ENCODE peak calls at places on chromosomes 3 and 15, in eight cellular contexts. One of them, this sample, is unnamed.

GRCh38 chr3:67192466-67192865 is 194.4 kb downstream of the KBTBD8 start:
- DNase-seq in SK-MEL-5: no peak
- DNase-seq in activated T-cell treated with anti-CD3 and anti-CD28 coated beads, Interleukin-2, amount 50 U/mL, for 48 hours: no peak
- DNase-seq in kidney: no peak
- DNase-seq in retina: no peak
- DNase-seq in C1 segment of cervical spinal cord: no peak
- DNase-seq in HAP-1: no peak
- DNase-seq in WTC11: no peak
- DNase-seq in this sample: no peak

GRCh38 chr3:14414841-14415464 is 12.5 kb downstream of the SLC6A6 start:
- DNase-seq in SK-MEL-5: no peak
- DNase-seq in activated T-cell treated with anti-CD3 and anti-CD28 coated beads, Interleukin-2, amount 50 U/mL, for 48 hours: no peak
- DNase-seq in kidney: no peak
- DNase-seq in retina: no peak
- DNase-seq in C1 segment of cervical spinal cord: no peak
- DNase-seq in HAP-1: no peak
- DNase-seq in WTC11: no peak
- DNase-seq in this sample: no peak

GRCh38 chr3:47251689-47252088 is 30.9 kb downstream of the KIF9 start:
- DNase-seq in SK-MEL-5: no peak
- DNase-seq in activated T-cell treated with anti-CD3 and anti-CD28 coated beads, Interleukin-2, amount 50 U/mL, for 48 hours: no peak
- DNase-seq in kidney: peak
- DNase-seq in retina: no peak
- DNase-seq in C1 segment of cervical spinal cord: no peak
- DNase-seq in HAP-1: no peak
- DNase-seq in WTC11: no peak
- DNase-seq in this sample: no peak

GRCh38 chr3:63278171-63278999 is at the start of gene SYNPR:
- DNase-seq in SK-MEL-5: no peak
- DNase-seq in activated T-cell treated with anti-CD3 and anti-CD28 coated beads, Interleukin-2, amount 50 U/mL, for 48 hours: no peak
- DNase-seq in kidney: peak
- DNase-seq in retina: peak
- DNase-seq in C1 segment of cervical spinal cord: no peak
- DNase-seq in HAP-1: no peak
- DNase-seq in WTC11: peak
- DNase-seq in this sample: peak

GRCh38 chr15:29183071-29183831 is 86.4 kb downstream of the NSMCE3 start:
- DNase-seq in SK-MEL-5: no peak
- DNase-seq in activated T-cell treated with anti-CD3 and anti-CD28 coated beads, Interleukin-2, amount 50 U/mL, for 48 hours: peak
- DNase-seq in kidney: no peak
- DNase-seq in retina: no peak
- DNase-seq in C1 segment of cervical spinal cord: no peak
- DNase-seq in HAP-1: no peak
- DNase-seq in WTC11: no peak
- DNase-seq in this sample: no peak

GRCh38 chr3:61922118-61922517 is 360.7 kb downstream of the PTPRG start:
- DNase-seq in SK-MEL-5: no peak
- DNase-seq in activated T-cell treated with anti-CD3 and anti-CD28 coated beads, Interleukin-2, amount 50 U/mL, for 48 hours: no peak
- DNase-seq in kidney: no peak
- DNase-seq in retina: no peak
- DNase-seq in C1 segment of cervical spinal cord: no peak
- DNase-seq in HAP-1: no peak
- DNase-seq in WTC11: no peak
- DNase-seq in this sample: no peak

GRCh38 chr3:23519548-23520208 is 286.1 kb upstream of the UBE2E1 start:
- DNase-seq in SK-MEL-5: no peak
- DNase-seq in activated T-cell treated with anti-CD3 and anti-CD28 coated beads, Interleukin-2, amount 50 U/mL, for 48 hours: no peak
- DNase-seq in kidney: no peak
- DNase-seq in retina: no peak
- DNase-seq in C1 segment of cervical spinal cord: no peak
- DNase-seq in HAP-1: no peak
- DNase-seq in WTC11: no peak
- DNase-seq in this sample: no peak

GRCh38 chr15:76199106-76200082 is 111.9 kb downstream of the ETFA start:
- DNase-seq in SK-MEL-5: no peak
- DNase-seq in activated T-cell treated with anti-CD3 and anti-CD28 coated beads, Interleukin-2, amount 50 U/mL, for 48 hours: no peak
- DNase-seq in kidney: peak
- DNase-seq in retina: no peak
- DNase-seq in C1 segment of cervical spinal cord: no peak
- DNase-seq in HAP-1: no peak
- DNase-seq in WTC11: no peak
- DNase-seq in this sample: no peak

GRCh38 chr3:15636028-15636709 is 34.6 kb downstream of the BTD start:
- DNase-seq in SK-MEL-5: no peak
- DNase-seq in activated T-cell treated with anti-CD3 and anti-CD28 coated beads, Interleukin-2, amount 50 U/mL, for 48 hours: peak
- DNase-seq in kidney: peak
- DNase-seq in retina: no peak
- DNase-seq in C1 segment of cervical spinal cord: no peak
- DNase-seq in HAP-1: no peak
- DNase-seq in WTC11: no peak
- DNase-seq in this sample: no peak

GRCh38 chr3:14925729-14926591 is 21.4 kb upstream of the NR2C2 start:
- DNase-seq in SK-MEL-5: peak
- DNase-seq in activated T-cell treated with anti-CD3 and anti-CD28 coated beads, Interleukin-2, amount 50 U/mL, for 48 hours: peak
- DNase-seq in kidney: no peak
- DNase-seq in retina: peak
- DNase-seq in C1 segment of cervical spinal cord: no peak
- DNase-seq in HAP-1: peak
- DNase-seq in WTC11: no peak
- DNase-seq in this sample: peak

GRCh38 chr3:181727122-181728036 is 15.7 kb downstream of the SOX2 start:
- DNase-seq in SK-MEL-5: no peak
- DNase-seq in activated T-cell treated with anti-CD3 and anti-CD28 coated beads, Interleukin-2, amount 50 U/mL, for 48 hours: no peak
- DNase-seq in kidney: no peak
- DNase-seq in retina: peak
- DNase-seq in C1 segment of cervical spinal cord: no peak
- DNase-seq in HAP-1: no peak
- DNase-seq in WTC11: peak
- DNase-seq in this sample: peak

GRCh38 chr3:132730891-132731580 is 8.8 kb upstream of the NPHP3 start:
- DNase-seq in SK-MEL-5: peak
- DNase-seq in activated T-cell treated with anti-CD3 and anti-CD28 coated beads, Interleukin-2, amount 50 U/mL, for 48 hours: no peak
- DNase-seq in kidney: no peak
- DNase-seq in retina: peak
- DNase-seq in C1 segment of cervical spinal cord: no peak
- DNase-seq in HAP-1: peak
- DNase-seq in WTC11: no peak
- DNase-seq in this sample: no peak

GRCh38 chr15:40928975-40929729 is at the start of gene DLL4:
- DNase-seq in SK-MEL-5: peak
- DNase-seq in activated T-cell treated with anti-CD3 and anti-CD28 coated beads, Interleukin-2, amount 50 U/mL, for 48 hours: peak
- DNase-seq in kidney: peak
- DNase-seq in retina: peak
- DNase-seq in C1 segment of cervical spinal cord: no peak
- DNase-seq in HAP-1: peak
- DNase-seq in WTC11: peak
- DNase-seq in this sample: peak

GRCh38 chr3:65402597-65402996 is 636.1 kb downstream of the MAGI1 start:
- DNase-seq in SK-MEL-5: no peak
- DNase-seq in activated T-cell treated with anti-CD3 and anti-CD28 coated beads, Interleukin-2, amount 50 U/mL, for 48 hours: no peak
- DNase-seq in kidney: no peak
- DNase-seq in retina: no peak
- DNase-seq in C1 segment of cervical spinal cord: no peak
- DNase-seq in HAP-1: no peak
- DNase-seq in WTC11: no peak
- DNase-seq in this sample: no peak

GRCh38 chr3:113783980-113784379 is 37.1 kb downstream of the ATP6V1A start:
- DNase-seq in SK-MEL-5: peak
- DNase-seq in activated T-cell treated with anti-CD3 and anti-CD28 coated beads, Interleukin-2, amount 50 U/mL, for 48 hours: no peak
- DNase-seq in kidney: no peak
- DNase-seq in retina: no peak
- DNase-seq in C1 segment of cervical spinal cord: no peak
- DNase-seq in HAP-1: no peak
- DNase-seq in WTC11: no peak
- DNase-seq in this sample: no peak

GRCh38 chr3:108940568-108941285 is 13.0 kb downstream of the GUCA1C start:
- DNase-seq in SK-MEL-5: no peak
- DNase-seq in activated T-cell treated with anti-CD3 and anti-CD28 coated beads, Interleukin-2, amount 50 U/mL, for 48 hours: no peak
- DNase-seq in kidney: no peak
- DNase-seq in retina: no peak
- DNase-seq in C1 segment of cervical spinal cord: no peak
- DNase-seq in HAP-1: no peak
- DNase-seq in WTC11: no peak
- DNase-seq in this sample: no peak

GRCh38 chr3:197534348-197534725 is 21.4 kb downstream of the BDH1 start:
- DNase-seq in SK-MEL-5: no peak
- DNase-seq in activated T-cell treated with anti-CD3 and anti-CD28 coated beads, Interleukin-2, amount 50 U/mL, for 48 hours: no peak
- DNase-seq in kidney: no peak
- DNase-seq in retina: no peak
- DNase-seq in C1 segment of cervical spinal cord: no peak
- DNase-seq in HAP-1: no peak
- DNase-seq in WTC11: no peak
- DNase-seq in this sample: no peak

GRCh38 chr3:29683306-29683993 is 402.6 kb downstream of the RBMS3 start:
- DNase-seq in SK-MEL-5: peak
- DNase-seq in activated T-cell treated with anti-CD3 and anti-CD28 coated beads, Interleukin-2, amount 50 U/mL, for 48 hours: no peak
- DNase-seq in kidney: no peak
- DNase-seq in retina: no peak
- DNase-seq in C1 segment of cervical spinal cord: no peak
- DNase-seq in HAP-1: no peak
- DNase-seq in WTC11: no peak
- DNase-seq in this sample: no peak

GRCh38 chr15:31235298-31236183 is 91.1 kb upstream of the KLF13 start:
- DNase-seq in SK-MEL-5: peak
- DNase-seq in activated T-cell treated with anti-CD3 and anti-CD28 coated beads, Interleukin-2, amount 50 U/mL, for 48 hours: no peak
- DNase-seq in kidney: peak
- DNase-seq in retina: no peak
- DNase-seq in C1 segment of cervical spinal cord: no peak
- DNase-seq in HAP-1: peak
- DNase-seq in WTC11: no peak
- DNase-seq in this sample: no peak

GRCh38 chr15:73841756-73842590 is 31.4 kb upstream of the TBC1D21 start:
- DNase-seq in SK-MEL-5: no peak
- DNase-seq in activated T-cell treated with anti-CD3 and anti-CD28 coated beads, Interleukin-2, amount 50 U/mL, for 48 hours: no peak
- DNase-seq in kidney: no peak
- DNase-seq in retina: no peak
- DNase-seq in C1 segment of cervical spinal cord: no peak
- DNase-seq in HAP-1: no peak
- DNase-seq in WTC11: no peak
- DNase-seq in this sample: no peak

GRCh38 chr3:115922681-115923347 is 299.5 kb downstream of the GAP43 start:
- DNase-seq in SK-MEL-5: peak
- DNase-seq in activated T-cell treated with anti-CD3 and anti-CD28 coated beads, Interleukin-2, amount 50 U/mL, for 48 hours: no peak
- DNase-seq in kidney: no peak
- DNase-seq in retina: no peak
- DNase-seq in C1 segment of cervical spinal cord: no peak
- DNase-seq in HAP-1: peak
- DNase-seq in WTC11: peak
- DNase-seq in this sample: peak

GRCh38 chr15:25846377-25846776 is 16.8 kb downstream of the ATP10A start:
- DNase-seq in SK-MEL-5: no peak
- DNase-seq in activated T-cell treated with anti-CD3 and anti-CD28 coated beads, Interleukin-2, amount 50 U/mL, for 48 hours: peak
- DNase-seq in kidney: no peak
- DNase-seq in retina: peak
- DNase-seq in C1 segment of cervical spinal cord: no peak
- DNase-seq in HAP-1: no peak
- DNase-seq in WTC11: no peak
- DNase-seq in this sample: no peak

GRCh38 chr3:122353901-122354401 is 28.9 kb downstream of the CSTA start:
- DNase-seq in SK-MEL-5: no peak
- DNase-seq in activated T-cell treated with anti-CD3 and anti-CD28 coated beads, Interleukin-2, amount 50 U/mL, for 48 hours: no peak
- DNase-seq in kidney: no peak
- DNase-seq in retina: no peak
- DNase-seq in C1 segment of cervical spinal cord: no peak
- DNase-seq in HAP-1: no peak
- DNase-seq in WTC11: no peak
- DNase-seq in this sample: no peak